ENCODE peak calls at places on chromosomes 1 and 21, in nine cellular contexts. R is NT2/D1; J is cardiac muscle cell; U is neural progenitor cell; A is right lobe of liver; K is CD8-positive, alpha-beta memory T cell; N is left ventricle myocardium inferior; Q is mesendoderm; B is heart right ventricle. D is an unnamed sample. For H3K4me1, the result is how much of the 10 kb centered on the place peaks cover.

GRCh38 chr1:195113471-195113870 is 1494.8 kb downstream of the KCNT2 start:
- DNase-seq in U (no peak), Q (no peak), J (peak), A (no peak), K (no peak), B (no peak), N (no peak), R (no peak), D (no peak)

GRCh38 chr1:25543425-25544242 is at the start of gene LDLRAP1:
- DNase-seq in A (peak), N (peak), B (peak), K (peak), U (peak), J (peak), Q (peak), R (peak), D (peak)

GRCh38 chr1:61282387-61282786 is 200.0 kb downstream of the NFIA start:
- DNase-seq in B (no peak), R (no peak), U (no peak), N (no peak), K (no peak), A (no peak), Q (no peak), J (no peak), D (no peak)

GRCh38 chr1:160136121-160136925 is 15.1 kb upstream of the ATP1A4 start:
- DNase-seq in A (no peak), Q (no peak), B (no peak), J (no peak), R (no peak), N (no peak), U (no peak), K (no peak), D (no peak)

GRCh38 chr1:234691567-234691966 is 81.6 kb upstream of the IRF2BP2 start:
- DNase-seq in U (no peak), A (no peak), B (no peak), N (no peak), K (no peak), Q (no peak), J (no peak), R (no peak), D (no peak)

GRCh38 chr21:35234725-35235124 is 185.6 kb upstream of the RUNX1 start:
- DNase-seq in U (no peak), K (no peak), Q (no peak), B (no peak), J (no peak), R (no peak), A (no peak), N (no peak), D (no peak)

GRCh38 chr1:212782422-212783154 is 9.0 kb downstream of the NSL1 start:
- DNase-seq in Q (peak), A (no peak), R (no peak), K (no peak), J (no peak), N (no peak), B (no peak), U (no peak), D (no peak)

GRCh38 chr1:165858928-165859845 is 31.8 kb downstream of the UCK2 start:
- DNase-seq in Q (no peak), J (no peak), K (no peak), B (no peak), U (no peak), A (no peak), N (no peak), R (no peak), D (no peak)

GRCh38 chr1:172673761-172674160 is 14.9 kb downstream of the FASLG start:
- DNase-seq in U (no peak), J (no peak), Q (peak), A (no peak), B (no peak), N (no peak), R (no peak), K (no peak), D (no peak)

GRCh38 chr1:115706774-115707425 is 61.6 kb downstream of the CASQ2 start:
- DNase-seq in N (no peak), R (peak), J (peak), B (no peak), U (peak), K (no peak), Q (peak), A (no peak), D (peak)

GRCh38 chr1:212551929-212552328 is 56.6 kb upstream of the ATF3 start:
- DNase-seq in A (no peak), N (no peak), J (no peak), B (no peak), U (no peak), Q (no peak), K (no peak), R (no peak), D (no peak)

GRCh38 chr1:29209173-29209572 is 21.6 kb downstream of the MECR start:
- DNase-seq in Q (peak), J (no peak), B (no peak), A (no peak), U (no peak), R (no peak), K (no peak), N (no peak), D (no peak)

GRCh38 chr1:206769331-206769731 is 1.2 kb upstream of the IL19 start:
- DNase-seq in N (no peak), A (no peak), Q (no peak), R (no peak), K (peak), B (no peak), U (no peak), J (no peak), D (no peak)

GRCh38 chr1:171780583-171781166 is 785 bp upstream of the METTL13 start:
- DNase-seq in Q (no peak), J (no peak), B (no peak), A (no peak), U (no peak), N (no peak), K (no peak), R (no peak), D (no peak)

GRCh38 chr1:240237305-240237721 is 145.6 kb downstream of the FMN2 start:
- DNase-seq in K (no peak), R (no peak), J (peak), B (no peak), N (no peak), A (no peak), Q (peak), U (no peak), D (no peak)

GRCh38 chr21:15221799-15222386 is 157.1 kb upstream of the NRIP1 start:
- DNase-seq in R (peak), Q (peak), K (no peak), A (peak), B (peak), J (peak), N (peak), U (peak), D (peak)

GRCh38 chr1:214966366-214966765 is 116.2 kb upstream of the KCNK2 start:
- DNase-seq in R (no peak), U (peak), K (no peak), B (no peak), N (no peak), A (no peak), Q (no peak), J (peak), D (no peak)

GRCh38 chr1:113109908-113110554 is 37.0 kb downstream of the LRIG2 start:
- DNase-seq in A (no peak), Q (no peak), K (no peak), B (peak), N (no peak), R (no peak), U (no peak), J (no peak), D (no peak)

GRCh38 chr1:25622526-25622925 is 5.9 kb downstream of the MAN1C1 start:
- DNase-seq in K (no peak), N (no peak), Q (no peak), R (no peak), J (no peak), B (no peak), U (no peak), A (no peak), D (peak)

GRCh38 chr1:49102752-49103151 is 326.1 kb upstream of the BEND5 start:
- DNase-seq in U (no peak), B (no peak), N (no peak), A (no peak), Q (no peak), K (no peak), J (no peak), R (no peak), D (no peak)

GRCh38 chr1:47713960-47714359 is 276.1 kb downstream of the FOXD2 start:
- DNase-seq in N (no peak), A (no peak), Q (no peak), U (no peak), J (no peak), R (no peak), K (no peak), B (no peak), D (no peak)

GRCh38 chr1:155131285-155131684 is 3.6 kb downstream of the EFNA1 start:
- DNase-seq in J (no peak), B (no peak), U (no peak), R (no peak), A (peak), Q (no peak), K (no peak), N (peak), D (no peak)

GRCh38 chr1:46530311-46530710 is 21.1 kb downstream of the KNCN start:
- DNase-seq in A (no peak), K (no peak), J (no peak), U (no peak), R (no peak), B (no peak), N (no peak), Q (peak), D (peak)

GRCh38 chr1:201711811-201712210 is 117.1 kb upstream of the IPO9 start:
- DNase-seq in N (no peak), A (no peak), U (no peak), B (no peak), R (no peak), K (no peak), Q (no peak), J (no peak), D (no peak)
- H3K4me1 ChIP-seq in N (half or more), A (under half), U (under half), B (half or more), R (under half), K (under half), Q (under half), J (under half), D (under half)

GRCh38 chr21:41316200-41316599 is 401 bp upstream of the FAM3B start:
- DNase-seq in U (no peak), Q (no peak), N (no peak), B (no peak), A (no peak), R (no peak), J (no peak), K (no peak), D (no peak)
- H3K4me3 ChIP-seq in U (peak), Q (no peak), N (peak), B (peak), A (no peak), R (peak), J (peak), K (no peak), D (peak)

DNA sequence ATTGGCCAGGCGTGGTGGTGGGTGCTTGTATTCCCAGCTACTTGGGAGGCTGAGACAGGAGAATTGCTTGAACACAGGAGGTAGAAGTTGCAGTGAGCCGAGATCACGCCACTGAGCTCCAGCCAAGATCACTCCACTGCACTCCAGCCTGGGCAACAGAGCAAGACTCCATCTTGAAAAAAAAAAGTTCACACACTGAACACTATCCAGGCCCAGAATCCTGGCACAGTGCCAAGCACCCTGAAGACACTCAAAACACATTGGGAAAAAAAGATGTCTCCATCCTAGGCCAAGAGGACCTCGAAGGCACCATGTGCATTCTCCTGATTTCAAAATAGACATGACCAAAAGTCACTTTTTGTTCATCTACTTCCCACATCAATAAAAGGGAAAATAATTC is 38.7 kb downstream of the SLC9A1 start:
- DNase-seq in A (no peak), Q (no peak), U (no peak), R (no peak), B (no peak), K (no peak), J (no peak), N (peak), D (no peak)
- H3K4me1 ChIP-seq in A (under half), Q (under half), U (under half), R (under half), B (under half), K (under half), J (under half), N (half or more), D (under half)

DNA sequence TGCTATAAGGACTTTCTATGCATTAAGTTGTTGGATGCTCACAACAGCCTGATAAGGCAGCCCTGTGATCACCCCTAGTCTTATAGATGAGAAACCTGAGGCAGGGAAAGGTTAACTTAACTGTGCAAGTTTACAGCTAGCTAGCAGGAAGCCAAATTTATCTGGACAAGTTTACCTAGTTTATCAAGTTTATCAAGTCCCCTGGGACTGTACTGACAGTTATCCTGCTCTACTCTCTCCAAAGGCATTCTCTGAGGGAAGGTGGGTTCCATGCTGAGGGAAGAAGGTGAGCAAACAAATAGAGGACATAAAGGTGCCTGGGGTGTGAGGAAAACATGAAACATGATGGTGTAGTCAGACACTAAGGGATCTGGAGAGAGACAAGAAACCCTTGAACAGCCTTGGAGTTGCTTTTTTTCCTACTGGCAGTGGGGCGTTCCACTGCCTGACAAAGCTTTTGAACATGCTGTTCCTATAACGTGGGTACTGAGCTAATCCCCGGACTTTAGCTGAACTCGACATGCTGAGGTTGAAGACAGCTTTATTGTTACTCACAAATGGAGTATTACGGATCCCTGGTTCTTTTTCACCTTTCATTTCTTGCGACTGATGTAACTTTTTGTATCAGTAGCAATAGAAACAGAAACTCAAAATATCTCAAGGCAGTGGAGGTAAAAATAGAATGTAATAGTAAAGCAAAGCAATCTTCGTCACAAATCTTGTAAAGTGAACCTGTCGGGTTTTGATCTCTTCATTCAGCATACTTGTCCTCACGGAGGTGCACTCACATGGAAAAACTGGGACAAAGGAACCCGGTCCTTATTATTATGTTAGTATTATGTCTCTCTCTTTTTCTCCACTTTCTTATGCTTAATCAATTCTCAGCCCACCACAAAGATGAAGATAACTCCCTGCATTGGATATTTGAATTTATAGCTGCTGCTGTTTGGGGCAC is 42.4 kb upstream of the ESRRG start:
- DNase-seq in K (no peak), N (no peak), B (no peak), A (no peak), J (no peak), Q (peak), R (no peak), U (peak), D (peak)
- H3K4me3 ChIP-seq in K (no peak), N (peak), B (peak), A (no peak), J (no peak), Q (no peak), R (no peak), U (no peak), D (no peak)

D was measured in endodermal cell.